ENCODE peak calls at places on chromosome 16, in ten cellular contexts. One of them, this sample, is unnamed.

GRCh38 chr16:83802559-83802958 is 5.2 kb upstream of the HSBP1 start:
- DNase-seq in NCI-H1092 treated with DMSO at 0.1 percent for 48 hours: no peak
- DNase-seq in fibroblast of mammary gland: no peak
- DNase-seq in left cardiac atrium: no peak
- DNase-seq in AG04450: no peak
- DNase-seq in HT-29: no peak
- DNase-seq in GM23248: no peak
- DNase-seq in sciatic nerve: no peak
- DNase-seq in cardiac muscle cell: no peak
- DNase-seq in osteocyte: no peak
- DNase-seq in this sample: no peak

GRCh38 chr16:85751665-85752501 is 987 bp upstream of the C16orf74 start:
- DNase-seq in fibroblast of mammary gland: no peak
- DNase-seq in sciatic nerve: no peak
- DNase-seq in AG04450: no peak
- DNase-seq in osteocyte: no peak
- DNase-seq in cardiac muscle cell: no peak
- DNase-seq in NCI-H1092 treated with DMSO at 0.1 percent for 48 hours: no peak
- DNase-seq in GM23248: peak
- DNase-seq in HT-29: no peak
- DNase-seq in left cardiac atrium: no peak
- DNase-seq in this sample: no peak

GRCh38 chr16:81796585-81797346 is 17.7 kb downstream of the PLCG2 start:
- DNase-seq in fibroblast of mammary gland: no peak
- DNase-seq in AG04450: no peak
- DNase-seq in left cardiac atrium: no peak
- DNase-seq in osteocyte: no peak
- DNase-seq in GM23248: peak
- DNase-seq in HT-29: no peak
- DNase-seq in sciatic nerve: no peak
- DNase-seq in NCI-H1092 treated with DMSO at 0.1 percent for 48 hours: no peak
- DNase-seq in cardiac muscle cell: no peak
- DNase-seq in this sample: no peak

GRCh38 chr16:87325480-87325879 is 8.3 kb upstream of the C16orf95 start:
- DNase-seq in fibroblast of mammary gland: peak
- DNase-seq in NCI-H1092 treated with DMSO at 0.1 percent for 48 hours: no peak
- DNase-seq in AG04450: no peak
- DNase-seq in HT-29: no peak
- DNase-seq in sciatic nerve: no peak
- DNase-seq in left cardiac atrium: no peak
- DNase-seq in osteocyte: no peak
- DNase-seq in GM23248: peak
- DNase-seq in cardiac muscle cell: no peak
- DNase-seq in this sample: no peak

GRCh38 chr16:64596196-64596595 is 525.7 kb downstream of the CDH11 start:
- DNase-seq in AG04450: no peak
- DNase-seq in sciatic nerve: no peak
- DNase-seq in fibroblast of mammary gland: no peak
- DNase-seq in osteocyte: no peak
- DNase-seq in HT-29: no peak
- DNase-seq in GM23248: no peak
- DNase-seq in left cardiac atrium: no peak
- DNase-seq in NCI-H1092 treated with DMSO at 0.1 percent for 48 hours: no peak
- DNase-seq in cardiac muscle cell: no peak
- DNase-seq in this sample: no peak

GRCh38 chr16:56262148-56262878 is 71.0 kb downstream of the GNAO1 start:
- DNase-seq in fibroblast of mammary gland: no peak
- DNase-seq in osteocyte: no peak
- DNase-seq in left cardiac atrium: no peak
- DNase-seq in AG04450: no peak
- DNase-seq in sciatic nerve: peak
- DNase-seq in cardiac muscle cell: no peak
- DNase-seq in HT-29: no peak
- DNase-seq in GM23248: no peak
- DNase-seq in NCI-H1092 treated with DMSO at 0.1 percent for 48 hours: no peak
- DNase-seq in this sample: no peak

GRCh38 chr16:19907161-19907992 is 22.7 kb upstream of the GPRC5B start:
- DNase-seq in fibroblast of mammary gland: peak
- DNase-seq in sciatic nerve: peak
- DNase-seq in AG04450: peak
- DNase-seq in HT-29: peak
- DNase-seq in cardiac muscle cell: peak
- DNase-seq in GM23248: peak
- DNase-seq in left cardiac atrium: peak
- DNase-seq in osteocyte: peak
- DNase-seq in NCI-H1092 treated with DMSO at 0.1 percent for 48 hours: peak
- DNase-seq in this sample: peak

GRCh38 chr16:79593074-79593531 is 7.4 kb downstream of the MAF start:
- DNase-seq in NCI-H1092 treated with DMSO at 0.1 percent for 48 hours: no peak
- DNase-seq in HT-29: no peak
- DNase-seq in sciatic nerve: no peak
- DNase-seq in fibroblast of mammary gland: no peak
- DNase-seq in cardiac muscle cell: no peak
- DNase-seq in AG04450: no peak
- DNase-seq in GM23248: no peak
- DNase-seq in left cardiac atrium: no peak
- DNase-seq in osteocyte: no peak
- DNase-seq in this sample: no peak

GRCh38 chr16:49150341-49150740 is 131.3 kb downstream of the CBLN1 start:
- DNase-seq in fibroblast of mammary gland: no peak
- DNase-seq in left cardiac atrium: no peak
- DNase-seq in HT-29: no peak
- DNase-seq in osteocyte: no peak
- DNase-seq in GM23248: no peak
- DNase-seq in NCI-H1092 treated with DMSO at 0.1 percent for 48 hours: peak
- DNase-seq in sciatic nerve: no peak
- DNase-seq in cardiac muscle cell: no peak
- DNase-seq in AG04450: no peak
- DNase-seq in this sample: no peak

GRCh38 chr16:88672776-88673175 is 9.9 kb upstream of the MVD start:
- DNase-seq in sciatic nerve: no peak
- DNase-seq in left cardiac atrium: no peak
- DNase-seq in HT-29: peak
- DNase-seq in fibroblast of mammary gland: no peak
- DNase-seq in AG04450: no peak
- DNase-seq in NCI-H1092 treated with DMSO at 0.1 percent for 48 hours: no peak
- DNase-seq in GM23248: no peak
- DNase-seq in cardiac muscle cell: no peak
- DNase-seq in osteocyte: no peak
- DNase-seq in this sample: peak

GRCh38 chr16:80986557-80986956 is 20.1 kb downstream of the CMC2 start:
- DNase-seq in sciatic nerve: no peak
- DNase-seq in HT-29: no peak
- DNase-seq in GM23248: no peak
- DNase-seq in left cardiac atrium: no peak
- DNase-seq in cardiac muscle cell: no peak
- DNase-seq in AG04450: no peak
- DNase-seq in fibroblast of mammary gland: no peak
- DNase-seq in osteocyte: no peak
- DNase-seq in NCI-H1092 treated with DMSO at 0.1 percent for 48 hours: no peak
- DNase-seq in this sample: no peak

GRCh38 chr16:74035816-74036215 is 260.8 kb upstream of the PSMD7 start:
- DNase-seq in osteocyte: no peak
- DNase-seq in NCI-H1092 treated with DMSO at 0.1 percent for 48 hours: peak
- DNase-seq in cardiac muscle cell: peak
- DNase-seq in HT-29: peak
- DNase-seq in AG04450: no peak
- DNase-seq in GM23248: peak
- DNase-seq in left cardiac atrium: no peak
- DNase-seq in fibroblast of mammary gland: peak
- DNase-seq in sciatic nerve: no peak
- DNase-seq in this sample: no peak

GRCh38 chr16:57944961-57945739 is 25.8 kb downstream of the CNGB1 start:
- DNase-seq in fibroblast of mammary gland: no peak
- DNase-seq in HT-29: no peak
- DNase-seq in GM23248: no peak
- DNase-seq in AG04450: no peak
- DNase-seq in osteocyte: no peak
- DNase-seq in cardiac muscle cell: no peak
- DNase-seq in sciatic nerve: no peak
- DNase-seq in NCI-H1092 treated with DMSO at 0.1 percent for 48 hours: no peak
- DNase-seq in left cardiac atrium: no peak
- DNase-seq in this sample: no peak

GRCh38 chr16:75198135-75198600 is 8.8 kb downstream of the CTRB2 start:
- DNase-seq in osteocyte: no peak
- DNase-seq in GM23248: peak
- DNase-seq in fibroblast of mammary gland: peak
- DNase-seq in sciatic nerve: peak
- DNase-seq in AG04450: peak
- DNase-seq in NCI-H1092 treated with DMSO at 0.1 percent for 48 hours: no peak
- DNase-seq in cardiac muscle cell: peak
- DNase-seq in left cardiac atrium: no peak
- DNase-seq in HT-29: no peak
- DNase-seq in this sample: no peak

This sample was measured in head of caudate nucleus.